ENCODE peak calls at places on chromosomes 7 and 10, in ten cellular contexts. Y, Z, D, L, U, C, V, A, I and E are unnamed samples.
A peak's percentile ranks its signal among the peaks of the same experiment; 100 is the strongest.

GRCh38 chr7:155066417-155066950 is 3.6 kb upstream of the HTR5A start:
- DNase-seq in Y (no peak), Z (no peak), D (no peak), L (no peak), U (peak; percentile 52), C (no peak), V (no peak), A (no peak), I (peak; percentile 92), E (no peak)

GRCh38 chr7:155701972-155702544 is 57.6 kb downstream of the RBM33 start:
- DNase-seq in Y (no peak), Z (no peak), D (no peak), L (no peak), U (no peak), C (no peak), V (no peak), A (no peak), I (no peak), E (no peak)

GRCh38 chr10:72794260-72794659 is 99.3 kb upstream of the OIT3 start:
- DNase-seq in Y (no peak), Z (no peak), D (no peak), L (no peak), U (no peak), C (no peak), V (no peak), A (no peak), I (peak; percentile 18), E (no peak)

GRCh38 chr10:35916791-35917190 is 274.7 kb upstream of the FZD8 start:
- DNase-seq in Y (no peak), Z (no peak), D (no peak), L (no peak), U (no peak), C (no peak), V (peak; percentile 8), A (no peak), I (no peak), E (no peak)

GRCh38 chr10:132722980-132723970 is 62.7 kb downstream of the NKX6-2 start:
- DNase-seq in Y (no peak), Z (no peak), D (no peak), L (no peak), U (no peak), C (no peak), V (no peak), A (no peak), I (no peak), E (no peak)

GRCh38 chr7:372939-373791 is 83.2 kb downstream of the FOXL3 start:
- DNase-seq in Y (no peak), Z (no peak), D (no peak), L (no peak), U (no peak), C (no peak), V (peak; percentile 62), A (peak; percentile 63), I (no peak), E (no peak)

GRCh38 chr7:75623390-75624133 is 115.2 kb downstream of the HIP1 start:
- DNase-seq in Y (peak; percentile 20), Z (no peak), D (no peak), L (no peak), U (no peak), C (no peak), V (no peak), A (peak; percentile 89), I (no peak), E (no peak)

GRCh38 chr10:45040921-45041320 is 40.2 kb downstream of the ZNF22 start:
- DNase-seq in Y (no peak), Z (no peak), D (no peak), L (no peak), U (no peak), C (no peak), V (no peak), A (no peak), I (no peak), E (no peak)

GRCh38 chr7:157786375-157787274 is 449.8 kb downstream of the DNAJB6 start:
- DNase-seq in Y (no peak), Z (no peak), D (no peak), L (no peak), U (no peak), C (no peak), V (no peak), A (no peak), I (no peak), E (no peak)

GRCh38 chr10:51171946-51172345 is 97.7 kb downstream of the PRKG1 start:
- DNase-seq in Y (no peak), Z (no peak), D (no peak), L (no peak), U (no peak), C (no peak), V (no peak), A (no peak), I (no peak), E (no peak)

GRCh38 chr7:131947661-131948060 is 391.2 kb upstream of the PODXL start:
- DNase-seq in Y (no peak), Z (no peak), D (no peak), L (no peak), U (no peak), C (no peak), V (no peak), A (no peak), I (no peak), E (no peak)

GRCh38 chr10:132965411-132966057 is 23.2 kb upstream of the CFAP46 start:
- DNase-seq in Y (no peak), Z (no peak), D (no peak), L (no peak), U (no peak), C (no peak), V (no peak), A (no peak), I (peak; percentile 21), E (no peak)

GRCh38 chr7:27160546-27161213 is 4.2 kb upstream of the HOXA7 start:
- DNase-seq in Y (peak; percentile 37), Z (peak; percentile 79), D (peak; percentile 83), L (peak; percentile 79), U (peak; percentile 23), C (peak; percentile 92), V (peak; percentile 94), A (peak; percentile 92), I (peak; percentile 77), E (peak; percentile 83)

GRCh38 chr7:44309271-44310091 is 15.9 kb downstream of the CAMK2B start:
- DNase-seq in Y (no peak), Z (no peak), D (no peak), L (no peak), U (peak; percentile 39), C (peak; percentile 58), V (peak; percentile 88), A (peak; percentile 75), I (no peak), E (no peak)

GRCh38 chr10:71795248-71795647 is 21.9 kb upstream of the VSIR start:
- DNase-seq in Y (no peak), Z (no peak), D (no peak), L (no peak), U (peak; percentile 12), C (no peak), V (peak; percentile 76), A (no peak), I (no peak), E (no peak)

GRCh38 chr7:53485354-53485753 is 449.9 kb downstream of the POM121L12 start:
- DNase-seq in Y (no peak), Z (no peak), D (no peak), L (no peak), U (no peak), C (no peak), V (no peak), A (no peak), I (no peak), E (no peak)

GRCh38 chr10:130301026-130301892 is 165.1 kb downstream of the GLRX3 start:
- DNase-seq in Y (no peak), Z (peak; percentile 25), D (peak; percentile 40), L (peak; percentile 66), U (no peak), C (peak; percentile 76), V (no peak), A (peak; percentile 88), I (peak; percentile 85), E (no peak)

GRCh38 chr10:69807122-69807521 is 5.4 kb downstream of the COL13A1 start:
- DNase-seq in Y (no peak), Z (no peak), D (no peak), L (no peak), U (peak; percentile 88), C (no peak), V (no peak), A (no peak), I (peak; percentile 92), E (no peak)

GRCh38 chr10:77264107-77264506 is 373.5 kb downstream of the KCNMA1 start:
- DNase-seq in Y (no peak), Z (no peak), D (no peak), L (no peak), U (no peak), C (no peak), V (no peak), A (no peak), I (peak; percentile 83), E (peak; percentile 96)

GRCh38 chr10:3348561-3348960 is 176.0 kb upstream of the PITRM1 start:
- DNase-seq in Y (no peak), Z (no peak), D (no peak), L (no peak), U (no peak), C (no peak), V (no peak), A (no peak), I (no peak), E (no peak)

GRCh38 chr10:122854648-122855047 is 9.0 kb upstream of the CUZD1 start:
- DNase-seq in Y (no peak), Z (no peak), D (no peak), L (no peak), U (peak; percentile 84), C (no peak), V (no peak), A (no peak), I (peak; percentile 94), E (no peak)

GRCh38 chr10:131841131-131841661 is 59.6 kb upstream of the PPP2R2D start:
- DNase-seq in Y (no peak), Z (no peak), D (no peak), L (no peak), U (no peak), C (no peak), V (no peak), A (peak; percentile 60), I (no peak), E (no peak)

GRCh38 chr10:96670786-96671185 is 49.5 kb downstream of the PIK3AP1 start:
- DNase-seq in Y (no peak), Z (no peak), D (peak; percentile 23), L (no peak), U (peak; percentile 50), C (no peak), V (no peak), A (no peak), I (no peak), E (no peak)

GRCh38 chr7:98211676-98212531 is 665 bp downstream of the BHLHA15 start:
- DNase-seq in Y (no peak), Z (no peak), D (no peak), L (no peak), U (no peak), C (no peak), V (peak; percentile 33), A (peak; percentile 66), I (no peak), E (no peak)

GRCh38 chr7:101618916-101619315 is 10.2 kb downstream of the MYL10 start:
- DNase-seq in Y (no peak), Z (no peak), D (no peak), L (no peak), U (peak; percentile 13), C (no peak), V (no peak), A (no peak), I (no peak), E (no peak)

GRCh38 chr7:27242580-27243339 is at the start of gene EVX1:
- DNase-seq in Y (no peak), Z (no peak), D (peak; percentile 4), L (peak; percentile 71), U (no peak), C (no peak), V (peak; percentile 72), A (peak; percentile 50), I (no peak), E (no peak)

GRCh38 chr7:157479326-157479725 is 142.5 kb downstream of the DNAJB6 start:
- DNase-seq in Y (no peak), Z (no peak), D (no peak), L (no peak), U (no peak), C (no peak), V (no peak), A (no peak), I (no peak), E (no peak)

GRCh38 chr7:19690736-19691135 is 18.1 kb downstream of the POLR1F start:
- DNase-seq in Y (no peak), Z (no peak), D (no peak), L (no peak), U (no peak), C (no peak), V (no peak), A (no peak), I (peak; percentile 20), E (no peak)